ENCODE peak calls at places on chromosomes 6 and 20, in ten cellular contexts. C is hepatocyte; P is CD8-positive, alpha-beta T cell; O is stomach; A is fibroblast of lung; K is transverse colon; Q is left ventricle myocardium inferior; J is A549; B is tibial nerve; T is sigmoid colon. H is an unnamed sample.
A peak's percentile ranks its signal among the peaks of the same experiment; 100 is the strongest.

GRCh38 chr6:130215526-130215925 is 7.2 kb downstream of the SAMD3 start:
- DNase-seq in C (no peak), P (no peak), O (no peak), A (no peak), K (no peak), Q (no peak), J (no peak), B (no peak), T (no peak), H (no peak)

GRCh38 chr6:156933201-156934053 is 156.2 kb downstream of the ARID1B start:
- DNase-seq in C (peak; percentile 62), P (no peak), O (peak; percentile 80), A (no peak), K (peak; percentile 76), Q (no peak), J (no peak), B (no peak), T (no peak), H (peak; percentile 31)

GRCh38 chr6:81758221-81758620 is 5.7 kb upstream of the TENT5A start:
- DNase-seq in C (no peak), P (no peak), O (no peak), A (no peak), K (no peak), Q (no peak), J (no peak), B (no peak), T (no peak), H (no peak)

GRCh38 chr6:54617730-54618129 is 228.8 kb upstream of the FAM83B start:
- DNase-seq in C (peak; percentile 33), P (no peak), O (no peak), A (peak; percentile 95), K (no peak), Q (no peak), J (peak; percentile 9), B (no peak), T (no peak), H (no peak)

GRCh38 chr6:38720295-38720694 is 5.2 kb downstream of the DNAH8 start:
- DNase-seq in C (no peak), P (no peak), O (no peak), A (no peak), K (no peak), Q (no peak), J (peak; percentile 10), B (no peak), T (no peak), H (no peak)

GRCh38 chr6:28337103-28337520 is 1.2 kb upstream of the ZSCAN31 start:
- DNase-seq in C (no peak), P (no peak), O (no peak), A (no peak), K (no peak), Q (no peak), J (no peak), B (no peak), T (no peak), H (no peak)

GRCh38 chr6:106910999-106911949 is 63.3 kb downstream of the CD24 start:
- DNase-seq in C (no peak), P (no peak), O (peak; percentile 29), A (no peak), K (no peak), Q (no peak), J (peak; percentile 6), B (no peak), T (no peak), H (no peak)

GRCh38 chr6:134741193-134741521 is 208.7 kb downstream of the ALDH8A1 start:
- DNase-seq in C (no peak), P (no peak), O (no peak), A (no peak), K (no peak), Q (no peak), J (no peak), B (no peak), T (no peak), H (peak; percentile 70)

GRCh38 chr20:63661959-63662812 is 4.1 kb downstream of the RTEL1 start:
- DNase-seq in C (no peak), P (no peak), O (no peak), A (no peak), K (no peak), Q (no peak), J (no peak), B (no peak), T (no peak), H (no peak)

GRCh38 chr20:1185781-1186334 is 1.1 kb upstream of the TMEM74B start:
- DNase-seq in C (peak; percentile 80), P (no peak), O (peak; percentile 49), A (peak; percentile 20), K (peak; percentile 55), Q (peak; percentile 37), J (peak; percentile 78), B (no peak), T (no peak), H (peak; percentile 40)

GRCh38 chr6:113018351-113019151 is 671.4 kb downstream of the RFPL4B start:
- DNase-seq in C (peak; percentile 17), P (no peak), O (no peak), A (peak; percentile 100), K (peak; percentile 27), Q (no peak), J (no peak), B (no peak), T (peak; percentile 55), H (no peak)

GRCh38 chr6:829646-830045 is 136.7 kb upstream of the EXOC2 start:
- DNase-seq in C (no peak), P (no peak), O (no peak), A (no peak), K (no peak), Q (no peak), J (no peak), B (no peak), T (no peak), H (no peak)

GRCh38 chr6:827431-827830 is 134.5 kb upstream of the EXOC2 start:
- DNase-seq in C (no peak), P (no peak), O (no peak), A (no peak), K (no peak), Q (no peak), J (no peak), B (no peak), T (no peak), H (no peak)

GRCh38 chr6:834879-835278 is 141.9 kb upstream of the EXOC2 start:
- DNase-seq in C (no peak), P (no peak), O (no peak), A (no peak), K (no peak), Q (no peak), J (no peak), B (no peak), T (no peak), H (no peak)

GRCh38 chr6:834190-834589 is 141.3 kb upstream of the EXOC2 start:
- DNase-seq in C (no peak), P (no peak), O (no peak), A (no peak), K (no peak), Q (no peak), J (no peak), B (no peak), T (no peak), H (no peak)

GRCh38 chr6:830667-831327 is 137.9 kb upstream of the EXOC2 start:
- DNase-seq in C (no peak), P (no peak), O (no peak), A (no peak), K (no peak), Q (no peak), J (no peak), B (no peak), T (no peak), H (no peak)
- H3K9me3 ChIP-seq in C (no peaks in the 10 kb centered on the region), P (no peaks in the 10 kb centered on the region), O (no peaks in the 10 kb centered on the region), A (no peaks in the 10 kb centered on the region), K (peaks cover 11% of the 10 kb centered on the region), Q (peaks cover 34% of the 10 kb centered on the region), J (peaks cover 3% of the 10 kb centered on the region), B (peaks cover 42% of the 10 kb centered on the region), T (no peaks in the 10 kb centered on the region), H (no peaks in the 10 kb centered on the region)

GRCh38 chr6:52180787-52181558 is 5.2 kb upstream of the IL17A start:
- DNase-seq in C (no peak), P (no peak), O (no peak), A (no peak), K (no peak), Q (no peak), J (no peak), B (no peak), T (no peak), H (no peak)
- H3K4me1 ChIP-seq in C (no peaks in the 10 kb centered on the region), P (no peaks in the 10 kb centered on the region), O (no peaks in the 10 kb centered on the region), A (no peaks in the 10 kb centered on the region), K (no peaks in the 10 kb centered on the region), Q (no peaks in the 10 kb centered on the region), J (no peaks in the 10 kb centered on the region), B (no peaks in the 10 kb centered on the region), T (no peaks in the 10 kb centered on the region), H (no peaks in the 10 kb centered on the region)

DNA sequence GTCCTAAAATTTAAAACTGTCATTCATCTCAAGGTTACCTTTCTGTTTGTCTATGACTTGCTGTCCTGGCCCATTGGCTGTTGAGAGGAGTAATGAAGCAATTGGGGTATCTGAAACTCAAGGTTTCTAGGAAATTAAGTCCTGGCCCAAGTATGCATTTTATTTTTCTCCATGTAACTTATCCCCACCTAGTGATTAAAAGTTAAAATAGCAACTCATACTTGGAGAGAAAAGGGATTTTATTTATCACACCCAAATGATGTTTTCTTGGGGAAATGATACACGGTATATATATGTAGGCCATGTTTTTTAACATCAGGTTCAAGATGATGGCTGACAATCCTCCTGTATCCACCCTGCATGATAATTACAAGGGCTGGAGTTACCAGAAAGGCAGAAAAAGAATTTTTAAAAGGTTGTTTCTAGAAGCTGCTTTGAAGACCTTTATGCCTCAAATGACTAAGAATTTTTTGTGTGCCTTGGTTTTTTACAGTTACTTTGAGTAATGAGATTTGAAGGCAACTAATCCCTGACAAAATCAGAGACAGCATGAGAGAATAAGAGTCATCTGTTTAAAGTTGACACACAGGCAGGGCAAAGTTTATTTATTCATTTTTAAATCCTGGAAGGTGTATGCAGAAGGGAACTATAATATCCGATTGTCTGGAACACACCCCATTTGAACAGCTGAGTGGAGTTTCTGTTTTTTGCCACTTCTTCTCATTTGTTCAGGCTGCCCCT is 28.9 kb upstream of the C6orf58 start:
- DNase-seq in C (no peak), P (no peak), O (no peak), A (no peak), K (no peak), Q (no peak), J (no peak), B (no peak), T (no peak), H (no peak)
- TF ChIP-seq CTCF in C (peak; percentile 32), P (no peak), O (no peak), A (no peak), K (no peak), Q (no peak), J (peak; percentile 35), B (no peak), T (no peak), H (no peak)

DNA sequence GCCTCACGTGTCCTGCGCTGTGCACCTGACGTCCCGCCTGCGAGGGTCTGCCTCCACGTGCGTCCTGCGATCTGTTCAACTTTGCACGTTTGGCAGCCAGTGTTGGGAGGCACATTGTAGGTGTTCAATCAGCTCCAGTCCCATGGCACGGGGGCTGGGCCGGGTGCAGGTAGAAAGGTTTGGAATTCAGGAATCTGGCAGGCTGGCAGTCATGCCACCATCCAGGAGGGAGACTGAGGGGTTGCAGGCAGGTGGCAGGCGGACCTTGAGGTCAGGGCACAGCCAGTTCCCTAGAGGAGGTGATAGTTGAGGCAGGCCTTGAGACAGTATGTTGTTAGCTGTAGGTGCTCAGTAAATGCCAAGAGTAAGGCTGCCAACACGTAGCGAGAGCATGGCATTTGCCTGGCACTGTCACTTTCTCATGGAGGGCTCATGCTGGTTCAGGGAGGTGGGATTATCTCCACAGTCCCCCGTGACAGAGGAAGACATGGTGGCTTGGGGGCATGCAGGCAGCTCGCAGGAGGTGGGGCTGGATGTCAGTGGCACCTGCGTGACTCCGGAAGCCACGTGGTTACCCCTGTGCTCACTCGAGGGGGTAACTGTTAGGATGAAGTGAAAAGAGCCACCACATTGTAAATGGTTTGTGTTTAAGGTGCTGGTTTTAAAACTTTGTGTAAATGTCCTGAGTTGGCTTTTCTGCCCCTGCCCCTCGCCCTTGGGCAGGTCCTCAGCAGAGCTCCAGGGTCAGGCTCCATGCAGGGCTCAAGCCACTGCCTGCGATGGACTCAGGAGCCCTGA is 111.8 kb upstream of the FRMD1 start:
- DNase-seq in C (no peak), P (no peak), O (peak; percentile 19), A (no peak), K (no peak), Q (no peak), J (no peak), B (no peak), T (peak; percentile 48), H (no peak)
- H3K9me3 ChIP-seq in C (no peaks in the 10 kb centered on the region), P (no peaks in the 10 kb centered on the region), O (no peaks in the 10 kb centered on the region), A (no peaks in the 10 kb centered on the region), K (no peaks in the 10 kb centered on the region), Q (no peaks in the 10 kb centered on the region), J (no peaks in the 10 kb centered on the region), B (no peaks in the 10 kb centered on the region), T (no peaks in the 10 kb centered on the region), H (no peaks in the 10 kb centered on the region)

H was measured in BE2C.